ENCODE peak calls at places on chromosomes 11 and 22, in six cellular contexts. Q, P, A, W, H and Z are unnamed samples.

GRCh38 chr11:88583232-88583631 is 245.7 kb upstream of the CTSC start:
- DNase-seq in P (no peak), W (no peak), H (no peak), A (no peak), Q (no peak), Z (no peak)

GRCh38 chr11:923691-924405 is 1.8 kb upstream of the AP2A2 start:
- DNase-seq in A (no peak), P (no peak), W (no peak), Q (no peak), H (no peak), Z (no peak)

GRCh38 chr11:6553634-6554033 is 49.8 kb downstream of the RRP8 start:
- DNase-seq in A (no peak), W (no peak), H (no peak), P (no peak), Q (no peak), Z (no peak)

GRCh38 chr22:45552017-45552411 is 49.3 kb downstream of the FBLN1 start:
- DNase-seq in W (no peak), P (no peak), A (no peak), Q (no peak), H (no peak), Z (no peak)

GRCh38 chr22:41410311-41410751 is 28.6 kb downstream of the TEF start:
- DNase-seq in W (no peak), P (no peak), H (no peak), Q (no peak), A (no peak), Z (no peak)

GRCh38 chr11:78731008-78731407 is 156.3 kb upstream of the NARS2 start:
- DNase-seq in H (no peak), P (peak), Q (no peak), W (no peak), A (no peak), Z (no peak)

GRCh38 chr22:29914165-29914564 is 31.2 kb downstream of the MTMR3 start:
- DNase-seq in P (peak), A (no peak), H (peak), W (no peak), Q (no peak), Z (no peak)

GRCh38 chr11:64366751-64367150 is 7.8 kb downstream of the RPS6KA4 start:
- DNase-seq in Q (no peak), A (no peak), W (no peak), H (no peak), P (peak), Z (no peak)

GRCh38 chr22:32341122-32341740 is 16.4 kb upstream of the RFPL3 start:
- DNase-seq in A (no peak), Q (no peak), W (no peak), H (no peak), P (no peak), Z (no peak)

GRCh38 chr11:34644669-34645406 is 23.9 kb downstream of the EHF start:
- DNase-seq in W (no peak), P (peak), A (no peak), H (peak), Q (no peak), Z (no peak)

GRCh38 chr22:24216541-24217209 is 28.2 kb downstream of the GGT5 start:
- DNase-seq in P (no peak), W (no peak), Q (no peak), H (no peak), A (no peak), Z (no peak)